ENCODE peak calls at places on chromosomes 1 and 21, in four cellular contexts. C is Peyer's patch, V is BE2C, D is colonic mucosa. W is an unnamed sample.

GRCh38 chr21:28547795-28548194 is 444.9 kb downstream of the LTN1 start:
- DNase-seq in C (no peak), V (no peak), D (peak; percentile 18), W (no peak)

GRCh38 chr1:19453843-19454242 is 31.5 kb downstream of the CAPZB start:
- DNase-seq in C (no peak), V (no peak), D (no peak), W (no peak)

GRCh38 chr1:44759077-44759476 is 16.3 kb upstream of the RPS8 start:
- DNase-seq in C (no peak), V (no peak), D (no peak), W (no peak)

GRCh38 chr1:79679916-79680315 is 673.4 kb upstream of the ADGRL4 start:
- DNase-seq in C (no peak), V (no peak), D (peak; percentile 20), W (peak; percentile 3)

GRCh38 chr1:224673161-224673560 is 57.0 kb downstream of the CNIH3 start:
- DNase-seq in C (no peak), V (peak; percentile 43), D (no peak), W (no peak)

GRCh38 chr1:225950905-225951351 is 9.9 kb upstream of the LEFTY2 start:
- DNase-seq in C (no peak), V (peak; percentile 28), D (no peak), W (no peak)

GRCh38 chr1:57683037-57683928 is 259.4 kb upstream of the DAB1 start:
- DNase-seq in C (no peak), V (no peak), D (no peak), W (no peak)

GRCh38 chr1:231183875-231184590 is 22.2 kb downstream of the TRIM67 start:
- DNase-seq in C (no peak), V (no peak), D (no peak), W (no peak)

GRCh38 chr1:229336345-229336744 is 6.5 kb downstream of the CCSAP start:
- DNase-seq in C (no peak), V (peak; percentile 66), D (no peak), W (no peak)

GRCh38 chr1:185734929-185735666 is 907 bp downstream of the HMCN1 start:
- DNase-seq in C (no peak), V (no peak), D (no peak), W (no peak)

GRCh38 chr1:59136541-59137335 is 160.2 kb upstream of the FGGY start:
- DNase-seq in C (no peak), V (no peak), D (no peak), W (no peak)

GRCh38 chr1:201480231-201481003 is 11.4 kb upstream of the PHLDA3 start:
- DNase-seq in C (peak; percentile 90), V (peak; percentile 70), D (peak; percentile 95), W (peak; percentile 93)

GRCh38 chr1:81237531-81238528 is 562.9 kb upstream of the ADGRL2 start:
- DNase-seq in C (no peak), V (no peak), D (no peak), W (no peak)

GRCh38 chr1:13510499-13510898 is 3.3 kb downstream of the LRRC38 start:
- DNase-seq in C (no peak), V (no peak), D (no peak), W (no peak)

GRCh38 chr1:230326971-230327891 is 98.9 kb downstream of the PGBD5 start:
- DNase-seq in C (no peak), V (no peak), D (no peak), W (no peak)

GRCh38 chr1:6635910-6636760 is 11.5 kb downstream of the THAP3 start:
- DNase-seq in C (no peak), V (no peak), D (no peak), W (no peak)

GRCh38 chr1:184929711-184930202 is 44.6 kb downstream of the NIBAN1 start:
- DNase-seq in C (no peak), V (no peak), D (no peak), W (no peak)

GRCh38 chr21:16330340-16331319 is 600.8 kb downstream of the USP25 start:
- DNase-seq in C (no peak), V (peak; percentile 28), D (peak; percentile 21), W (no peak)

GRCh38 chr1:239739919-239740318 is 351.8 kb upstream of the FMN2 start:
- DNase-seq in C (no peak), V (no peak), D (no peak), W (no peak)

GRCh38 chr1:156893048-156893953 is at the start of gene PEAR1:
- DNase-seq in C (no peak), V (no peak), D (no peak), W (no peak)

GRCh38 chr1:168260393-168260792 is 20.3 kb upstream of the TBX19 start:
- DNase-seq in C (no peak), V (no peak), D (no peak), W (no peak)

GRCh38 chr1:95742591-95743089 is 508.6 kb downstream of the RWDD3 start:
- DNase-seq in C (no peak), V (peak; percentile 39), D (no peak), W (no peak)

GRCh38 chr1:202618387-202619022 is 91.7 kb downstream of the SYT2 start:
- DNase-seq in C (no peak), V (no peak), D (no peak), W (no peak)

GRCh38 chr21:43332872-43333300 is 94.0 kb downstream of the SIK1 start:
- DNase-seq in C (no peak), V (no peak), D (no peak), W (no peak)

GRCh38 chr1:243716901-243717300 is 133.1 kb downstream of the AKT3 start:
- DNase-seq in C (no peak), V (no peak), D (no peak), W (no peak)

GRCh38 chr1:87224209-87224608 is 104.5 kb upstream of the LMO4 start:
- DNase-seq in C (no peak), V (no peak), D (no peak), W (no peak)

GRCh38 chr1:115679141-115679611 is 37.4 kb downstream of the VANGL1 start:
- DNase-seq in C (no peak), V (no peak), D (no peak), W (peak; percentile 33)

GRCh38 chr1:16371725-16372124 is 4.7 kb downstream of the SZRD1 start:
- DNase-seq in C (no peak), V (no peak), D (no peak), W (no peak)

DNA sequence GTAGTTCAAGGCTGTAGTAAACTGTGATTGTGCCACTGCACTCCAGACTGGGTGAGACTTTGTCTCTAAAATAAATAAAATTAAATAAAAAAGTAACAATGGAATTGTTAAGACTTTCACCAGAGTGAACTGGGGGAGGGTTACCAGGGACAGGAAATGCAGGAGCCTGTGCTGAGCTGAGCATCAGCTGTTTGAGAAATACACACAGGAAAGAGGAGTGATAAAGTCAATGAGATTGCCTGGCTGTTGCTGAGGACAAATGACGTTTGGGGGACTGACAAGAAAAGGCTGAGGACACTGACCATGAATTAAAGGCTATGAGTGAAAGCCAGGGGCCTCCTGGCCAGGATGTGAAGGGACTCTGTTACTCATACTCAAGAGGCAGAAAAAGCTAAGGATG is 226.3 kb downstream of the SETD4 start:
- DNase-seq in C (no peak), V (no peak), D (no peak), W (no peak)
- H3K4me3 ChIP-seq in C (no peak overlapping the region), V (no peak overlapping the region), D (no peak overlapping the region), W (no peak overlapping the region)

GRCh38 chr1:228016181-228016510 is 9.3 kb downstream of the WNT3A start:
- DNase-seq in C (peak; percentile 13), V (no peak), D (no peak), W (peak; percentile 4)
- H3K9me3 ChIP-seq in C (no peaks in the 10 kb centered on the region), V (no peaks in the 10 kb centered on the region), D (no peaks in the 10 kb centered on the region), W (no peaks in the 10 kb centered on the region)

DNA sequence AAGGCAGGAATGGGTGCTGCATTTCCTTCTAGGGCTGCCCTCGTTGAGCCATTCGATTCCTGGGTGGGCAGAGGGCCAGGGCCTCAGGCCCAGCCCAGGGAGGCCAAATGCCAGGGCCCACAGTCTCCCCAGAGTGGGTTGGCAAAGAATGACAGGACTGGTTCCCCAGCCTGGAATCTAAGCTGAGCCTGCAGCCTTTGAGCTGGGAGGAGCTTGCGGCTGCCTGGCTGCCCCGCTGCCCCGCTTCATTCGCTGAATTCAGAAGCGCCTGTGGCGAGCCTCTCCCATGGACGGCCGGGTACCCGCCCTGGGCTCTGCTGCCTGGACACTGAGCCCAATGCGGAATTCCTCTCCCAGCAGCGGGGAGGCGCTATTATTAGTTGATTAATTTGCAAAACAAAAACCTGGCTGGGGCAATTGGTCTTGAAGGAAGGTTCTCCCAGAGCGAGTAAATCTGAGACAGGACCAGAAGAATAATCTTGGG is 32.3 kb upstream of the TARDBP start:
- DNase-seq in C (peak; percentile 83), V (no peak), D (peak; percentile 77), W (peak; percentile 85)
- TF ChIP-seq CTCF in C (peak; percentile 49), V (no peak), D (peak; percentile 34), W (no peak)

DNA sequence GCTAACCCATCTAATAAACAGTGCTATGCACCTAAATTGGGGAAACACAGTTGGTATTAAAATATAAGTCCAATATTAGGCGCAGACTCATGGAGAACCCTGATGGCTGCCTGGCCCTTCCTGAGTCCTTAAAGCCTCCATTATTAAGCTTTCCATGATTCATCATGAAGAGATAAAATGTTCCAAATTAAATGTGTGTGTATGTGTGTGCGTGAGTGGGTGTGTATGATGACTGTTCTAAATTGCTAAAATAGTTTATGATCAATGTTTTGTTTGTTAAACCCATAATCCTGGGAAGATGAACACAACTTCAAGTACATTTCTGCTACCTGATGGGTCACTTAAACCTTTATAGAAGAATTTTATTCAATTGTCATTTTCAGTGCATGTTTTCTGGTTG is 6.3 kb upstream of the RBBP5 start:
- DNase-seq in C (no peak), V (no peak), D (no peak), W (no peak)
- H3K4me3 ChIP-seq in C (no peak overlapping the region), V (no peak overlapping the region), D (no peak overlapping the region), W (no peak overlapping the region)

GRCh38 chr1:248416226-248416625 is 13.4 kb downstream of the OR2T1 start:
- DNase-seq in C (no peak), V (no peak), D (no peak), W (no peak)
- H3K9me3 ChIP-seq in C (no peaks in the 10 kb centered on the region), V (no peaks in the 10 kb centered on the region), D (no peaks in the 10 kb centered on the region), W (peaks cover 32% of the 10 kb centered on the region)

DNA sequence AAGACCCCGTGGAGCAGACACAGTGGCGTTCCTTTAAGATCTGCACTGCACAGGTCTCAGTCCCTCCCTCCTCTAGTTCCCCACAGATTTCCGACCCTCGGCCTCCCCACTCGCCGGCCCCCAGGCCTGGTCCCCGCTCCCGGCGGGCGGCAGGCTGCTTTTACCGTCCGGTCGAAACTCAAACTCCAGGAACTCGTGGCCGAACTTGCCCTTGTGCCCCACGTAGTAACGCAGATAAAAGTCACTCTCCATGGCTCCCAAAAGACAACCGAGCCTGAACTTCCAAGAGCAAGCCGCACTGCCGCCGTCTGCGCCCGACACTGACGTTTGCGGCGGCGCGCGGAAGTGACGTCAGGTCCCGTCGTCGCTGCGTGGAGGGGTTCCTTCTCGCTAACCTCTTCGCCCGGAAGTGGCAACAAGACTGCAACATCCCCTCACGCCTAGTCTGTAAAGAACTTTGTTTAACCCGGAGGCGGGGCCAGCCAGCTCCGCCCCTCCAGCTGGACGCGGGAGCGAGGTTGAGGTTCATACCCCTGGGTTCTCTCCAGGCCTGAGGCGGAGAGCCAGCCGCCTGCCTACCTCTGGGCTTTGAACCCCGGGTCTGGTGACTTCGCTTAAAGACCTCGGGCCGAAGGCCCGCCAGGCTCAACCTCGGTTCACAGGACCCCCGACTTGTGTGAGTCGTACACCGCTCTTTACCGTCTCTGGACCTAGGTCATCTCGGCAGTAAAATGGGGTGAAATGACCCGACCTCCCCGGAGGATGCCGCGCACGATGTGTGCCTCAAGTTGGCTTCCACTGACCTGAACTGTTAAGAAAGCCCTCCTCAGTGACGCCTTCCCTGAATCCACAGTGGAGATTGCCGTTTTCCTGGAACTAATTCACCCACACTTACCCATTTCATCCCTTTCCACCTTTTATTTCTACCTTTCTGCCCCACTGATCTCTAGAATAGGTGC is at the start of gene MAGOH:
- DNase-seq in C (peak; percentile 97), V (peak; percentile 88), D (peak; percentile 97), W (peak; percentile 96)
- TF ChIP-seq CTCF in C (no peak), V (no peak), D (no peak), W (peak; percentile 11)

W was measured in mucosa of descending colon.